ENCODE peak calls at places on chromosome 5, in four cellular contexts. One of them, this sample, is unnamed.

GRCh38 chr5:140549237-140550144 is 2.0 kb downstream of the EIF4EBP3 start:
- DNase-seq in CD4-positive, alpha-beta T cell: no peak
- DNase-seq in RWPE1: peak; percentile 23
- DNase-seq in lung: peak; percentile 74
- DNase-seq in this sample: peak; percentile 64

GRCh38 chr5:97542469-97542868 is 359.4 kb upstream of the RIOK2 start:
- DNase-seq in CD4-positive, alpha-beta T cell: no peak
- DNase-seq in RWPE1: no peak
- DNase-seq in lung: no peak
- DNase-seq in this sample: no peak

GRCh38 chr5:145471831-145472616 is 363.1 kb downstream of the PRELID2 start:
- DNase-seq in CD4-positive, alpha-beta T cell: no peak
- DNase-seq in RWPE1: no peak
- DNase-seq in lung: no peak
- DNase-seq in this sample: no peak

GRCh38 chr5:94310870-94311269 is 307.5 kb downstream of the KIAA0825 start:
- DNase-seq in CD4-positive, alpha-beta T cell: no peak
- DNase-seq in RWPE1: no peak
- DNase-seq in lung: no peak
- DNase-seq in this sample: no peak

GRCh38 chr5:55747778-55748318 is 10.0 kb downstream of the DDX4 start:
- DNase-seq in CD4-positive, alpha-beta T cell: no peak
- DNase-seq in RWPE1: no peak
- DNase-seq in lung: no peak
- DNase-seq in this sample: no peak

GRCh38 chr5:180787711-180788431 is 14.7 kb downstream of the MGAT1 start:
- DNase-seq in CD4-positive, alpha-beta T cell: no peak
- DNase-seq in RWPE1: no peak
- DNase-seq in lung: no peak
- DNase-seq in this sample: peak; percentile 87

GRCh38 chr5:73515232-73515631 is 17.0 kb downstream of the BTF3 start:
- DNase-seq in CD4-positive, alpha-beta T cell: no peak
- DNase-seq in RWPE1: no peak
- DNase-seq in lung: peak; percentile 60
- DNase-seq in this sample: no peak

GRCh38 chr5:176541338-176542134 is 4.3 kb upstream of the RNF44 start:
- DNase-seq in CD4-positive, alpha-beta T cell: peak; percentile 59
- DNase-seq in RWPE1: peak; percentile 84
- DNase-seq in lung: peak; percentile 72
- DNase-seq in this sample: no peak

GRCh38 chr5:145189786-145190185 is 645.4 kb downstream of the PRELID2 start:
- DNase-seq in CD4-positive, alpha-beta T cell: no peak
- DNase-seq in RWPE1: no peak
- DNase-seq in lung: no peak
- DNase-seq in this sample: no peak

GRCh38 chr5:34415559-34416198 is 240.4 kb upstream of the RAI14 start:
- DNase-seq in CD4-positive, alpha-beta T cell: no peak
- DNase-seq in RWPE1: no peak
- DNase-seq in lung: no peak
- DNase-seq in this sample: no peak

GRCh38 chr5:56681346-56681745 is 134.0 kb upstream of the MAP3K1 start:
- DNase-seq in CD4-positive, alpha-beta T cell: no peak
- DNase-seq in RWPE1: no peak
- DNase-seq in lung: no peak
- DNase-seq in this sample: no peak

GRCh38 chr5:130277002-130277401 is 372.7 kb downstream of the CHSY3 start:
- DNase-seq in CD4-positive, alpha-beta T cell: no peak
- DNase-seq in RWPE1: no peak
- DNase-seq in lung: no peak
- DNase-seq in this sample: no peak

GRCh38 chr5:145752534-145752933 is 82.6 kb downstream of the PRELID2 start:
- DNase-seq in CD4-positive, alpha-beta T cell: no peak
- DNase-seq in RWPE1: no peak
- DNase-seq in lung: no peak
- DNase-seq in this sample: no peak

DNA sequence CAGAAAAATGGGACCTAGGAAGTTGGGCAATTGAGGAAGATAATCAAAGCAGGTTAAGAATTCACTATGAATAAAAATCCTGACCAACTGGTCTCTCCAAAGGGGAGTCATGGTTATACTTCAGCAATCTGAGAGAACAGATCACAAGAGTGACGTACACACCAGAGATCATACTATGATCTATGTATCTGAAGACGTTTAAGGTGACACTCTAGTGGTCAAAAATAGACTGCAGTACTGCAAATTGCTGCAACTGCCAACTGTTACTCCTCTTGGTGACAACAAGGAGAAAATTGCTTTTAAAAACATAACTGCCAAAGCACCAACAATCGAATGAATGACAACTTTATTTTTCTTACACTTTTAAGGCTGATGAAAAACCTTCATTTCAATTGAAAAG is 4.9 kb downstream of the AK6 start:
- DNase-seq in CD4-positive, alpha-beta T cell: no peak
- DNase-seq in RWPE1: no peak
- DNase-seq in lung: no peak
- DNase-seq in this sample: no peak
- TF ChIP-seq CTCF in CD4-positive, alpha-beta T cell: no peak
- TF ChIP-seq CTCF in RWPE1: peak; percentile 47
- TF ChIP-seq CTCF in lung: no peak
- TF ChIP-seq CTCF in this sample: peak; percentile 48

GRCh38 chr5:119270121-119270565 is 85.7 kb upstream of the TNFAIP8 start:
- DNase-seq in CD4-positive, alpha-beta T cell: no peak
- DNase-seq in RWPE1: no peak
- DNase-seq in lung: no peak
- DNase-seq in this sample: no peak

GRCh38 chr5:119270955-119271757 is 84.7 kb upstream of the TNFAIP8 start:
- DNase-seq in CD4-positive, alpha-beta T cell: no peak
- DNase-seq in RWPE1: no peak
- DNase-seq in lung: no peak
- DNase-seq in this sample: no peak

GRCh38 chr5:119269061-119269579 is 86.7 kb upstream of the TNFAIP8 start:
- DNase-seq in CD4-positive, alpha-beta T cell: no peak
- DNase-seq in RWPE1: peak; percentile 35
- DNase-seq in lung: peak; percentile 31
- DNase-seq in this sample: no peak

GRCh38 chr5:119267958-119268386 is 87.8 kb upstream of the TNFAIP8 start:
- DNase-seq in CD4-positive, alpha-beta T cell: peak; percentile 68
- DNase-seq in RWPE1: peak; percentile 91
- DNase-seq in lung: peak; percentile 91
- DNase-seq in this sample: peak; percentile 94

GRCh38 chr5:119268387-119269060 is 87.3 kb upstream of the TNFAIP8 start:
- DNase-seq in CD4-positive, alpha-beta T cell: peak; percentile 94
- DNase-seq in RWPE1: peak; percentile 98
- DNase-seq in lung: peak; percentile 98
- DNase-seq in this sample: peak; percentile 98
- TF ChIP-seq CTCF in CD4-positive, alpha-beta T cell: no peak
- TF ChIP-seq CTCF in RWPE1: no peak
- TF ChIP-seq CTCF in lung: no peak
- TF ChIP-seq CTCF in this sample: no peak

GRCh38 chr5:163079618-163080017 is 357.8 kb upstream of the CCNG1 start:
- DNase-seq in CD4-positive, alpha-beta T cell: no peak
- DNase-seq in RWPE1: no peak
- DNase-seq in lung: no peak
- DNase-seq in this sample: no peak
- TF ChIP-seq CTCF in CD4-positive, alpha-beta T cell: no peak
- TF ChIP-seq CTCF in RWPE1: peak; percentile 44
- TF ChIP-seq CTCF in lung: no peak
- TF ChIP-seq CTCF in this sample: peak; percentile 33

GRCh38 chr5:16585028-16585667 is 31.6 kb downstream of the RETREG1 start:
- DNase-seq in CD4-positive, alpha-beta T cell: no peak
- DNase-seq in RWPE1: peak; percentile 40
- DNase-seq in lung: no peak
- DNase-seq in this sample: no peak
- TF ChIP-seq CTCF in CD4-positive, alpha-beta T cell: peak; percentile 61
- TF ChIP-seq CTCF in RWPE1: peak; percentile 55
- TF ChIP-seq CTCF in lung: no peak
- TF ChIP-seq CTCF in this sample: peak; percentile 21

DNA sequence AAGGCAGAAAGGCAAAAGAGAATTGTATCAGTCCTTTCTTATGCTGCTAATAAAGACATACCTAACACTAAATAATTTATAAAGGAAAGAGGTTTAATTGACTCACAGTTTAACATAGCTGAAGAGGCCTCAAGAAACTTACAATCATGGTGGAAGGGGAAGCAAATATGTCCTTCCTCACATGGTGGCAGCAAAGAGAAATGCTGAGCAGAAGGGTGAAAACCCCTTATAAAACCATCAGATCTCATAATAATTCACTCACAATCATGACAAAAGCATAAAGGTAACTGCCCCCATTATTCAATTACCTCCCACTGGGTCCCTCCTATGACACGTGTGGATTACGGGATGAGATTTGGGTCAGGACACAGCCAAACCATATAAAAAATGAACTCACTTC is 312.5 kb upstream of the PTGER4 start:
- DNase-seq in CD4-positive, alpha-beta T cell: no peak
- DNase-seq in RWPE1: no peak
- DNase-seq in lung: no peak
- DNase-seq in this sample: no peak
- TF ChIP-seq CTCF in CD4-positive, alpha-beta T cell: no peak
- TF ChIP-seq CTCF in RWPE1: no peak
- TF ChIP-seq CTCF in lung: no peak
- TF ChIP-seq CTCF in this sample: peak; percentile 47